ENCODE peak calls at places on chromosomes 3 and 15, in four cellular contexts. J is HepG2, T is K562, L is GM12878. M is an unnamed sample. For H4K20me1, the result is how much of the 10 kb centered on the place peaks cover.

GRCh38 chr3:100033184-100033583 is 81.1 kb downstream of the FILIP1L start:
- DNase-seq in J (no peak), T (no peak), L (no peak), M (no peak)

GRCh38 chr15:81880833-81881232 is 165.0 kb downstream of the MEX3B start:
- DNase-seq in J (no peak), T (no peak), L (no peak), M (no peak)

GRCh38 chr3:62375655-62376054 is 2.3 kb upstream of the FEZF2 start:
- DNase-seq in J (no peak), T (no peak), L (no peak), M (peak)

GRCh38 chr3:185549651-185550111 is 2.7 kb downstream of the LIPH start:
- DNase-seq in J (peak), T (no peak), L (no peak), M (no peak)

GRCh38 chr15:94893091-94893490 is 661.7 kb downstream of the MCTP2 start:
- DNase-seq in J (no peak), T (no peak), L (no peak), M (no peak)

GRCh38 chr3:139104062-139104461 is 59.4 kb upstream of the PRR23C start:
- DNase-seq in J (no peak), T (no peak), L (no peak), M (no peak)

GRCh38 chr3:13017361-13018038 is 55.7 kb downstream of the IQSEC1 start:
- DNase-seq in J (no peak), T (no peak), L (no peak), M (no peak)

GRCh38 chr3:16430717-16431630 is 82.5 kb downstream of the RFTN1 start:
- DNase-seq in J (no peak), T (no peak), L (peak), M (no peak)

GRCh38 chr15:74449643-74450205 is 11.2 kb downstream of the UBL7 start:
- DNase-seq in J (no peak), T (no peak), L (no peak), M (no peak)

GRCh38 chr3:49383387-49383786 is 25.2 kb upstream of the GPX1 start:
- DNase-seq in J (no peak), T (no peak), L (no peak), M (no peak)

DNA sequence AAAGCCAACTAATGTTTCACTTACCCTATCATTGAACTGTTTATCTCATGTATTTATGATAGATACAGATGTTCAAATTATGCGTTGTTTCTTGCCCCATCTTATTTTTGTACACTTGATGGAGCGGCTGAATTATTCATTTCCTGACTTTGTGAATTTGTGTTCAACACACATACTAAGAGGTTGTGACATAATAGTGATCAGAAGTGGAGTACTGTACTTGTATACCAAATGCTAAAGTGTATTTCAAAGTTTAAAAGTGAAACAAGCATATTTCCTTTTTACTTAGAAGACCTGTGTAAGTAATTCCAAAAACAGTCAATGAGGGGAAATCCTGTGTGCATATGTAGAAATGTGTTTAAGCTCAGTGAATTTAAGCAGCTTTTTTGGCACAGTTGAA is 1.8 kb downstream of the NFKBIZ start:
- DNase-seq in J (no peak), T (no peak), L (no peak), M (no peak)
- TF ChIP-seq CREB1 in J (no peak), T (no peak), L (no peak), M (no peak)

DNA sequence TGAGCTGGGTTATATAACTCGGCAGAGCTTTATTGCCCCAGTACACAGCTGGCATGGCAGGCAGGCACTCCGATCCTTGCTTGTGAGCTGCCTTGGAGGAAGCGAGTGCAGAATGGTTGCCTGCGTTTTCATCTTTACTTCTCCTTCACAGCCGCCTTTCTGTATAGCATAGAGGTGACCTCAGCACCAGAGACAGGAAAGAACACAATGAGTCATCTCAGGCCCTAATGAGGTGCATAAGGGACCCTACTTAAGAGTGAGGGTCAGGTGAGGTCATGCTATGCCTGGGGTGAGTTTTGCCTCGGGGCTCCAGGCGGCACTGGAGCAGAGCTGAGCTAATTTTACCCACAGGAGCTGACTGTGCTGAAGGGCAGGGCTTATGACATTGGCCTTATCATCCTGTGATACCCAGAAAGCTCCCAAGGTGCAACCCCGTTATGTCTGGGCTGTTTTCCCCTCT is 43.5 kb downstream of the LPP start:
- DNase-seq in J (no peak), T (no peak), L (no peak), M (no peak)
- TF ChIP-seq JUNB in J (no peak), T (no peak), L (peak), M (no peak)

GRCh38 chr15:64688179-64688578 is 87.2 kb downstream of the RBPMS2 start:
- DNase-seq in J (no peak), T (no peak), L (no peak), M (no peak)

GRCh38 chr15:64687167-64688085 is 88.0 kb downstream of the RBPMS2 start:
- DNase-seq in J (no peak), T (no peak), L (no peak), M (no peak)

GRCh38 chr15:64690578-64691296 is 84.7 kb downstream of the RBPMS2 start:
- DNase-seq in J (no peak), T (no peak), L (no peak), M (no peak)

GRCh38 chr15:64690008-64690407 is 85.4 kb downstream of the RBPMS2 start:
- DNase-seq in J (no peak), T (no peak), L (no peak), M (no peak)

GRCh38 chr15:64688770-64689169 is 86.6 kb downstream of the RBPMS2 start:
- DNase-seq in J (no peak), T (no peak), L (no peak), M (no peak)
- H4K20me1 ChIP-seq in J (under half), T (under half), L (under half), M (half or more)

GRCh38 chr3:24595801-24596200 is 101.2 kb upstream of the THRB start:
- DNase-seq in J (no peak), T (no peak), L (no peak), M (no peak)
- TF ChIP-seq CREB1 in J (no peak), T (no peak), L (no peak), M (no peak)

M was measured in GM23338.